ENCODE peak calls at places on chromosomes 16 and 17, in five cellular contexts. S, A, G, W and P are unnamed samples.

GRCh38 chr17:83200231-83200699 is 120.9 kb downstream of the METRNL start:
- DNase-seq in S (no peak), W (peak; percentile 98), A (no peak), G (no peak), P (peak; percentile 97)

GRCh38 chr16:85132456-85133289 is 20.4 kb upstream of the CIBAR2 start:
- DNase-seq in S (no peak), W (peak; percentile 56), G (no peak), A (no peak), P (peak; percentile 81)

GRCh38 chr17:4163951-4164350 is 21.0 kb downstream of the CYB5D2 start:
- DNase-seq in W (peak; percentile 78), G (no peak), A (no peak), S (no peak), P (peak; percentile 83)

GRCh38 chr17:17084317-17084835 is 42.1 kb downstream of the MPRIP start:
- DNase-seq in S (no peak), A (no peak), W (no peak), G (no peak), P (no peak)

GRCh38 chr17:41642252-41643156 is 18.1 kb upstream of the KRT17 start:
- DNase-seq in G (no peak), A (peak; percentile 71), S (no peak), W (peak; percentile 24), P (peak; percentile 82)

GRCh38 chr16:86874141-86874540 is 295.8 kb downstream of the FOXL1 start:
- DNase-seq in G (no peak), W (peak; percentile 41), A (peak; percentile 20), S (peak; percentile 31), P (peak; percentile 47)

GRCh38 chr17:83052241-83052564 is 27.2 kb upstream of the METRNL start:
- DNase-seq in S (no peak), G (no peak), A (no peak), W (no peak), P (no peak)

GRCh38 chr16:30113031-30113710 is at the start of gene GDPD3:
- DNase-seq in A (peak; percentile 29), S (no peak), W (peak; percentile 44), G (no peak), P (peak; percentile 86)

GRCh38 chr17:30369995-30370394 is 8.7 kb upstream of the CPD start:
- DNase-seq in G (no peak), W (peak; percentile 67), S (no peak), A (peak; percentile 74), P (no peak)

GRCh38 chr16:68629315-68629900 is 15.7 kb upstream of the CDH3 start:
- DNase-seq in A (no peak), G (no peak), S (no peak), W (no peak), P (no peak)

GRCh38 chr17:66964930-66965800 is 658 bp downstream of the CACNG4 start:
- DNase-seq in A (no peak), G (peak; percentile 81), S (no peak), W (no peak), P (peak; percentile 90)

GRCh38 chr17:19719365-19720209 is 3.2 kb upstream of the SLC47A2 start:
- DNase-seq in W (peak; percentile 25), G (peak; percentile 82), S (no peak), A (peak; percentile 88), P (peak; percentile 84)

GRCh38 chr17:19578545-19578944 is 44.9 kb downstream of the SLC47A1 start:
- DNase-seq in A (no peak), G (no peak), S (no peak), W (peak; percentile 49), P (peak; percentile 91)

GRCh38 chr17:52170963-52171572 is 12.6 kb upstream of the CA10 start:
- DNase-seq in G (peak; percentile 10), S (no peak), A (peak; percentile 33), W (peak; percentile 19), P (peak; percentile 41)

GRCh38 chr17:32259596-32259995 is 6.0 kb upstream of the RHBDL3 start:
- DNase-seq in G (no peak), W (peak; percentile 64), S (no peak), A (no peak), P (peak; percentile 99)

GRCh38 chr16:53911506-53911905 is 207.6 kb downstream of the FTO start:
- DNase-seq in A (no peak), G (no peak), S (no peak), W (no peak), P (peak; percentile 32)

GRCh38 chr17:32487460-32488176 is 825 bp downstream of the CDK5R1 start:
- DNase-seq in G (no peak), S (no peak), A (no peak), W (peak; percentile 43), P (peak; percentile 93)

GRCh38 chr17:82101301-82101715 is 3.3 kb upstream of the FASN start:
- DNase-seq in S (peak; percentile 42), W (no peak), G (no peak), A (no peak), P (peak; percentile 76)

GRCh38 chr17:42142371-42142896 is 12.4 kb downstream of the RAB5C start:
- DNase-seq in G (no peak), A (no peak), S (no peak), W (peak; percentile 92), P (peak; percentile 92)

GRCh38 chr17:62653831-62654829 is 26.7 kb downstream of the MRC2 start:
- DNase-seq in W (peak; percentile 85), A (no peak), G (no peak), S (no peak), P (peak; percentile 92)

GRCh38 chr16:85557083-85557975 is 55.8 kb upstream of the GSE1 start:
- DNase-seq in G (peak; percentile 63), A (peak; percentile 43), S (peak; percentile 44), W (peak; percentile 51), P (peak; percentile 94)

GRCh38 chr17:41331606-41332005 is 16.1 kb upstream of the KRTAP17-1 start:
- DNase-seq in W (no peak), A (no peak), S (no peak), G (no peak), P (no peak)

GRCh38 chr16:69847643-69848042 is 85.5 kb downstream of the WWP2 start:
- DNase-seq in W (no peak), A (no peak), S (no peak), G (no peak), P (no peak)

GRCh38 chr16:49923411-49923810 is 67.5 kb upstream of the ZNF423 start:
- DNase-seq in G (no peak), A (no peak), S (no peak), W (no peak), P (no peak)

GRCh38 chr17:42459256-42459982 is 741 bp downstream of the ATP6V0A1 start:
- DNase-seq in A (peak; percentile 63), G (peak; percentile 68), S (peak; percentile 59), W (peak; percentile 81), P (peak; percentile 68)

GRCh38 chr16:29900888-29901606 is 759 bp downstream of the ASPHD1 start:
- DNase-seq in W (peak; percentile 49), S (no peak), A (no peak), G (no peak), P (peak; percentile 84)

GRCh38 chr16:67857547-67858233 is 10.2 kb upstream of the CENPT start:
- DNase-seq in G (peak; percentile 96), W (peak; percentile 99), S (no peak), A (peak; percentile 96), P (peak; percentile 98)

GRCh38 chr17:78774956-78775571 is 7.0 kb downstream of the CYTH1 start:
- DNase-seq in S (peak; percentile 60), A (peak; percentile 47), G (no peak), W (no peak), P (no peak)

GRCh38 chr16:50821586-50821985 is 79.7 kb downstream of the CYLD start:
- DNase-seq in A (no peak), S (no peak), W (peak; percentile 40), G (no peak), P (no peak)

GRCh38 chr16:78183437-78183836 is 84.0 kb downstream of the WWOX start:
- DNase-seq in S (no peak), G (no peak), A (no peak), W (no peak), P (no peak)

GRCh38 chr17:78127888-78128615 is 503 bp downstream of the TMC6 start:
- DNase-seq in S (peak; percentile 40), G (peak; percentile 45), W (no peak), A (peak; percentile 40), P (peak; percentile 88)

GRCh38 chr17:6496116-6496481 is 51.8 kb downstream of the PIMREG start:
- DNase-seq in S (peak; percentile 77), W (no peak), A (no peak), G (no peak), P (no peak)

GRCh38 chr16:2507052-2507678 is 6.6 kb upstream of the ATP6V0C start:
- DNase-seq in S (peak; percentile 81), W (no peak), A (no peak), G (no peak), P (peak; percentile 65)

GRCh38 chr16:72013389-72013788 is 4.8 kb downstream of the DHODH start:
- DNase-seq in G (no peak), W (peak; percentile 31), A (peak; percentile 86), S (no peak), P (no peak)

GRCh38 chr16:4373909-4374742 is 2.5 kb downstream of the VASN start:
- DNase-seq in G (peak; percentile 36), A (peak; percentile 47), W (peak; percentile 95), S (no peak), P (peak; percentile 98)
- H3K4me2 ChIP-seq in G (peak overlapping the region; percentile 97), A (peak overlapping the region; percentile 80), W (peak overlapping the region; percentile 97), S (no peak overlapping the region), P (peak overlapping the region; percentile 93)

DNA sequence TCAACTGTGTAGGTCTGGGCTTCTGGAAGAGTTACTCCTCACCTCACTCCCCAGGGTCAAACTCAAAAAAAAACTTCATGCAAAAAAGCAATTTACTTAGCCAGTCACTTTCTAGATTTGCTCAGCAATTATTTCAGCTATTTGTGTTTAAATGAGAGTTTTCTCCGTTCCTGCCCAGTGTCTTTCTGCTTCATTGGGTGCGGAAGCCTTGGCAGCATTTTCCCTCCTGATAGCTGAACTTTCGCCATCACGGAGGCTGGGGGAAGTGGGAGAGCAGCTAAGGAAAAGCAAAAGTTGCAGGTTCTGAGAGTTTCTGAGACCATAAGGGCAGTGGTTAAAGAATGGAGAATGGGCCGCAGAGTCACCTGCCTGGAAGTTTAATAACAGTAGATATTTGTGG is 287.1 kb upstream of the DYNLRB2 start:
- DNase-seq in G (no peak), W (no peak), A (no peak), S (no peak), P (no peak)
- H3K4me2 ChIP-seq in G (no peak overlapping the region), W (no peak overlapping the region), A (no peak overlapping the region), S (no peak overlapping the region), P (no peak overlapping the region)

DNA sequence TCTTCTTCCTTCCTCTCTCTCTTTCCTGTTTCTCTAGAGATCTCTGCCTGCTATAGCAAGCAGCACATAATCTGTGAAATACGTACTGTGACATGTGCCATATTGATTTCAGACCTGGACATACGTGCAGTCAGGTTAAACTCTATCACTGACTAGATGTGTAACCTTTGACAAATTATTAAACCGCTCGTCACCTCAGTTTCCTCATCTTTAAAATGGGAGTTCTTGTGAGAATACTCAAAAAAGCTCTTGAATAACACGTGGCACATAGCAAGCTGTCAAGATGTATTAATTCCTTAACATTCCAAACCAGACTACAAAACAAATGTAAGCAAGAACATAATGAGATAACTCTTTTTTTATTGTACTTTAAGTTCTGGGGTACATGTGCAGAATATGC is 170.0 kb downstream of the PHKB start:
- DNase-seq in W (no peak), S (no peak), A (no peak), G (no peak), P (no peak)
- H3K4me2 ChIP-seq in W (no peak overlapping the region), S (no peak overlapping the region), A (no peak overlapping the region), G (no peak overlapping the region), P (no peak overlapping the region)

DNA sequence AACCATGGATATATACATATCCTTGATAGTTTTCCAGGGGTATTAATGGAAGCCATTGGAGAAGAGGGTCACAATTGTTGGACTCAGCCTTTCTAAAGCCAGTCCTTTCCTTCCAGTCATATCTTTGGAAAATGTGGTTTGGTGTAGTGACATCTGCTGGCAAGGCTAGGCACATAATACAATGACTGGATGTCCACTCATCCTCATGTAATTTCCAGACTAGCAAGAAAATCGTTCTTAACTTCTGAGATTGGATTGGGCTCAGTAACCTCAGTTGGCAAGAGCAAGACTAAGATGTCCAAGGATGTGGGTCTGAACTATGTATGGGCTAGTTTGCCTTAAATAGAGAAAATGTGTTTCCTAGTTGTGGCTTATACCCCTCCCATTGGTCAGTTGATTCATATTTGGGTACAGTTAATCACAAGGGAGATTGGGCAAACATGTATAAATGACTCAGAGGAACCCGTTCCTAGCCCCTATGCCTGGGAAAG is 8.7 kb upstream of the KAT7 start:
- DNase-seq in G (peak; percentile 34), S (peak; percentile 61), W (peak; percentile 95), A (peak; percentile 81), P (peak; percentile 83)
- H3K4me2 ChIP-seq in G (no peak overlapping the region), S (no peak overlapping the region), W (peak overlapping the region; percentile 72), A (peak overlapping the region; percentile 31), P (peak overlapping the region; percentile 49)